ENCODE peak calls at places on chromosomes 12 and 14, in four cellular contexts. B, N, L and U are unnamed samples. For H3K36me3, the result is how much of the 10 kb centered on the place peaks cover.

GRCh38 chr12:101759396-101760047 is 20.3 kb upstream of the SYCP3 start:
- DNase-seq in B (peak), N (no peak), L (no peak), U (no peak)

GRCh38 chr14:67449096-67449495 is 37.1 kb upstream of the PLEK2 start:
- DNase-seq in B (no peak), N (no peak), L (no peak), U (no peak)

GRCh38 chr14:100861937-100862247 is 36.0 kb downstream of the MEG3 start:
- DNase-seq in B (no peak), N (no peak), L (no peak), U (no peak)

GRCh38 chr12:121947966-121948365 is 29.6 kb downstream of the CFAP251 start:
- DNase-seq in B (peak), N (no peak), L (no peak), U (no peak)

GRCh38 chr14:91323671-91324605 is 79.4 kb upstream of the GPR68 start:
- DNase-seq in B (peak), N (peak), L (no peak), U (peak)

GRCh38 chr14:52949711-52950409 is 990 bp downstream of the FERMT2 start:
- DNase-seq in B (peak), N (no peak), L (no peak), U (no peak)

GRCh38 chr12:88578274-88578673 is 2.0 kb downstream of the KITLG start:
- DNase-seq in B (no peak), N (no peak), L (no peak), U (no peak)

GRCh38 chr12:126708492-126708896 is 1558.5 kb upstream of the TMEM132C start:
- DNase-seq in B (no peak), N (no peak), L (no peak), U (peak)

GRCh38 chr12:121448771-121449315 is 48.9 kb downstream of the RNF34 start:
- DNase-seq in B (no peak), N (no peak), L (no peak), U (no peak)

GRCh38 chr14:103123128-103123633 is at the start of gene TNFAIP2:
- DNase-seq in B (no peak), N (peak), L (peak), U (no peak)

GRCh38 chr14:103122578-103123127 is 608 bp upstream of the TNFAIP2 start:
- DNase-seq in B (no peak), N (peak), L (peak), U (no peak)

GRCh38 chr14:103124501-103125001 is 1.3 kb downstream of the TNFAIP2 start:
- DNase-seq in B (no peak), N (no peak), L (no peak), U (no peak)

GRCh38 chr14:103125098-103126070 is 2.1 kb downstream of the TNFAIP2 start:
- DNase-seq in B (no peak), N (peak), L (no peak), U (no peak)

DNA sequence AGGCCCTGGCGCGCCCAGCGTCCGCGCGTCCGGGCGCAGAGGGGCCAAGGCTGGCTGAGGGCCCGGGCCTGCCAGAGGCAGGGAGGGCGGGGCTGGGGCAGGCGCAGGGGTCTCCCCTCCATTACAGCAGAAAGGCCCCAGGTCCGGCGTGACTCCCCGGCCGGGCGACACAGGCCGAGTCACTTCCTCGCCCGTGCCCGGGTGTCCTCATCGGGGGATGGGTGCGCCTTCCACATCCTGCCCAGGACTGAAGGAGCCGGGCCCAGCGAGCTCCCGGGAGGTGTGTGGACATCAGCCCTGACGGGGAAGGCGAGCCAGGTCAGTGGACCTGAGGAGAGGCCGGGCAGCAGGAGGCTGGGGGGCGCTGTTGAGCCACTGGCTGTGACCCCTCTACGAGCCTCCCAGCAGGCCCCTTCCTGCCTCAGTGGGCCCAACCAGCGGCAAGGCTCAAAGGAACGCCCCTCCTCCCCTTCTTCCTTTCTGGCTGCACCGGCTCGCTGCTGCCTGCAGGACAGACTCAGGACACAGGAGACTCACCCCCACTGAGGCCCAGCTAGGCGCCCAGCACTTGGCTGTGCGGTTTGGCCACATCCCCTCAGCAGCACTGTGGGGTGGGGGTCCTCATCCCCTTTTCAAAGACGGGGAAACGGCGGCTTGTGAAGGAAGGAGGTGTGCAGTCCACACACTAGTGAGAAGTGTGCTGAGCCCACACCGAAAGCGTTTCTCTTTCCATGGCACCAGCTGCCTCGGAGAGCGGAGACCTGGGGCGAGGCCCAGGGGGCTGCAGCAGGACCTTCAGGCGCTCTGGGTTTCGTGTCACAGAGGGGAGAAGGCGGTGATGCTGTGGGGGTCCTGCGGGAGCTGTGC is 606 bp downstream of the TNFAIP2 start:
- DNase-seq in B (no peak), N (peak), L (peak), U (no peak)
- TF ChIP-seq CTCF in B (peak), N (peak), L (peak), U (peak)

DNA sequence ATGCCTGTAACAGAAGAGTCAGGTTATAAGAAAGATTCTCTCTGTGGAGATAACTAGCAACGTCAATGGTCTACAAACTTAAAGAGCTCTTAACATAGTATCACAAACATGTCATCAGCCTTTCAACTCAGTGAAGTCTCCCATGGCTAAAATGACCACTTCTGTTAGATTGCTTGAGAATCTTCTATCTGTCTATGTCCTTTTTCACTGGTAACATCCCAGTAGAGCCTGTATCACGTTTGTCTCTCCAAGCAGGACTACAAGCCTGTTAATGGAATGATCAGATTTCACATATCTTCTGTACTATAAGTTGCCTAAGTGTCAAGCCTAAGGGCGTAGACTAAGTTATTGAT is 50.7 kb downstream of the SLC2A13 start:
- DNase-seq in B (no peak), N (no peak), L (no peak), U (no peak)
- H3K4me3 ChIP-seq in B (no peak), N (no peak), L (no peak), U (no peak)

GRCh38 chr12:124964251-124964650 is 24.7 kb downstream of the DHX37 start:
- DNase-seq in B (no peak), N (no peak), L (no peak), U (no peak)
- H3K36me3 ChIP-seq in B (under half), N (half or more), L (under half), U (under half)

GRCh38 chr14:105945891-105946290 is 419.5 kb downstream of the TMEM121 start:
- DNase-seq in B (no peak), N (no peak), L (no peak), U (no peak)
- TF ChIP-seq CTCF in B (no peak), N (no peak), L (no peak), U (no peak)

DNA sequence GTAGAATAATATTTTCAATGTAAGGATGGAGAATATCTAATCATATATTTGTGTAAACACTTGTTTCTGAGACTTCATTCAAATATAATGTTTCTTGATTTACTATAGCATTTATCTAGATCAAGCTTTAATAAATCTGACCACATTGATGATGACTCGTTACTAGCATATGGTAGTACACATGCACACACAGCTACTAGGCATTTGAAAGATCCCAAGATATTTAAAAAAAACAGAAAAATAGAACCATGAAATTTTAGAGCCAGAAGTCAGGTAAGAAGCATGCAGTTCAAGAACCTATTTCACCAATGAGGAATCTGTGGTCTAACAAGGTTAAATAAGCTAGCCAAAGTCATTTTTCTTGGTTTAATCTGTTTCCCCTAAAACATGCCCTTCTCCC is 32.0 kb downstream of the DCP1B start:
- DNase-seq in B (peak), N (no peak), L (no peak), U (peak)
- H3K4me3 ChIP-seq in B (peak), N (peak), L (no peak), U (no peak)

DNA sequence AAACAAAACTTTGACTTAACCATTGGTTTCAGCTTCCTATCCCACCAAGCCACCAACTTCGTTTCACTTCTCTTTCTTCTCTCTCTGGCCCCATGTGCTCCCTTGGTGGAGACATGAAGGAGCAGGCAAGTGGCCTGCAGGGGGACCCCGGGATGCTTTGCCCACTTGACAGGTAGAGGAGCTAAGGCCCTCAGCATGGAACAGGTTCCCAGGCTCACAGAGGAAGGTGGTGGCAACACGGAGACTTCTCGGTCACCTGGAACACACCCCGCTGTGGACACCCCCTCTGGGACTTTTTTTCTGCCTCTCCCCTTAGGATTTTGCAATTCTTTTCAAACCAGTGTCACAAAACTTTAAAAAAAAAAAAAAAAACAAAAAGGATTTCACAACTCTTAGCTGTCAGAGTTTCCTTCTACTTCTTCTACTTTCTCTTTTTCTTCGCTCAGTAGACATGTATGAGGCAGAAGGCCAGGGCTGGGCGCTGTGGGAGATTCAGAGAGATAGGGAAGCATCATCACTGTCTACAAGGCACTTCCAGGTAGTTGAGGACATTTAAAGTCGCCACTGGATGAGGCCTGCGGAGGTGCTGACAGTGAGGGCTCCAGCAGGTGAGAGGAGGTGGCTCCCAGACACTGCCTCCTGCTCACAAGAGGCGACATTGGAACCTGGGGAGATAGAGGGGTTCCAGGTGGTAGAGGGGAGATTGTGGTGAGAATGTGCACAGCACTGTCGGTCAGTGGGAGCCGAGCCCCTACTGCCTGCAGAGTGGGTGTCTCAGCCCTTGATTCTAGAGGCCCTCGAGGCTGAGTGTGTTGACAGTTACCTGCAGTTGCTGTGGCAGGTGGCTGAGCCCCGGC is 119.6 kb downstream of the GCH1 start:
- DNase-seq in B (no peak), N (no peak), L (no peak), U (no peak)
- H3K36me3 ChIP-seq in B (under half), N (under half), L (under half), U (under half)

GRCh38 chr14:68655961-68656360 is 136.9 kb downstream of the ZFP36L1 start:
- DNase-seq in B (no peak), N (no peak), L (no peak), U (no peak)
- TF ChIP-seq CTCF in B (no peak), N (peak), L (peak), U (peak)

DNA sequence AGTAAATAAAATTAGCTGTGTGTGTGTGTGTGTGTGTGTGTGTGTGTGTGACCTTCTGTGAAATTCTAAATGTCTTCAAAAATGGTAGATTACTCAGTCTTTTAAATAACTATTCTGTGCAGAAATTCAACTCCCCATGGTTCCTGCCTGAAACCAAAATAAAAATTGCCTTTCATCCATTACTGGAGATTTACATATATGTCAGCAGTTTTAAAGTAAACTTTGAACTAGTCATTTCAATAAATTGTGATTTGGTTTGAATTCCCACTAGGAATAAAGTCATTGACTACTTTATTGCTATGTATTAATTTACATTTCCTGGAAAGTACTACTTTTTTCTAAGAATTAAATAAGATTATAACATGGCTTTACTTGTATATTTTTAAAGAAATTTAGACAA is 5.3 kb downstream of the ELK3 start:
- DNase-seq in B (no peak), N (no peak), L (no peak), U (no peak)
- H3K4me3 ChIP-seq in B (no peak), N (no peak), L (peak), U (no peak)